ENCODE peak calls at places on chromosomes 13 and 19, in ten cellular contexts. One of them, this sample, is unnamed.

GRCh38 chr13:52713894-52714293 is 25.7 kb downstream of the CNMD start:
- DNase-seq in activated CD8-positive, alpha-beta memory T cell treated with anti-CD3 and anti-CD28 coated beads for 24 hours: no peak
- DNase-seq in progenitor cell of endocrine pancreas: no peak
- DNase-seq in fibroblast of lung: no peak
- DNase-seq in GM04504: no peak
- DNase-seq in NCI-H1417 treated with DMSO at 0.1 percent for 48 hours: no peak
- DNase-seq in iris pigment epithelial cell: no peak
- DNase-seq in mesendoderm: no peak
- DNase-seq in stimulated activated CD4-positive, alpha-beta T cell treated with anti-CD3 and anti-CD28 coated beads, Interleukin-15, amount 100 ng/mL, for 1 hour: no peak
- DNase-seq in CD8-positive, alpha-beta T cell: no peak
- DNase-seq in this sample: no peak

GRCh38 chr13:62704795-62705329 is 1289.2 kb upstream of the PCDH20 start:
- DNase-seq in activated CD8-positive, alpha-beta memory T cell treated with anti-CD3 and anti-CD28 coated beads for 24 hours: no peak
- DNase-seq in progenitor cell of endocrine pancreas: no peak
- DNase-seq in fibroblast of lung: no peak
- DNase-seq in GM04504: no peak
- DNase-seq in NCI-H1417 treated with DMSO at 0.1 percent for 48 hours: no peak
- DNase-seq in iris pigment epithelial cell: no peak
- DNase-seq in mesendoderm: no peak
- DNase-seq in stimulated activated CD4-positive, alpha-beta T cell treated with anti-CD3 and anti-CD28 coated beads, Interleukin-15, amount 100 ng/mL, for 1 hour: no peak
- DNase-seq in CD8-positive, alpha-beta T cell: no peak
- DNase-seq in this sample: no peak

GRCh38 chr19:16951529-16951928 is 62.7 kb downstream of the F2RL3 start:
- DNase-seq in activated CD8-positive, alpha-beta memory T cell treated with anti-CD3 and anti-CD28 coated beads for 24 hours: peak
- DNase-seq in progenitor cell of endocrine pancreas: no peak
- DNase-seq in fibroblast of lung: no peak
- DNase-seq in GM04504: no peak
- DNase-seq in NCI-H1417 treated with DMSO at 0.1 percent for 48 hours: no peak
- DNase-seq in iris pigment epithelial cell: no peak
- DNase-seq in mesendoderm: no peak
- DNase-seq in stimulated activated CD4-positive, alpha-beta T cell treated with anti-CD3 and anti-CD28 coated beads, Interleukin-15, amount 100 ng/mL, for 1 hour: no peak
- DNase-seq in CD8-positive, alpha-beta T cell: peak
- DNase-seq in this sample: no peak

GRCh38 chr13:79481685-79482052 is 714 bp downstream of the NDFIP2 start:
- DNase-seq in activated CD8-positive, alpha-beta memory T cell treated with anti-CD3 and anti-CD28 coated beads for 24 hours: peak
- DNase-seq in progenitor cell of endocrine pancreas: no peak
- DNase-seq in fibroblast of lung: no peak
- DNase-seq in GM04504: no peak
- DNase-seq in NCI-H1417 treated with DMSO at 0.1 percent for 48 hours: no peak
- DNase-seq in iris pigment epithelial cell: no peak
- DNase-seq in mesendoderm: no peak
- DNase-seq in stimulated activated CD4-positive, alpha-beta T cell treated with anti-CD3 and anti-CD28 coated beads, Interleukin-15, amount 100 ng/mL, for 1 hour: peak
- DNase-seq in CD8-positive, alpha-beta T cell: peak
- DNase-seq in this sample: peak

GRCh38 chr19:2578911-2579677 is 103.2 kb downstream of the GADD45B start:
- DNase-seq in activated CD8-positive, alpha-beta memory T cell treated with anti-CD3 and anti-CD28 coated beads for 24 hours: peak
- DNase-seq in progenitor cell of endocrine pancreas: peak
- DNase-seq in fibroblast of lung: peak
- DNase-seq in GM04504: peak
- DNase-seq in NCI-H1417 treated with DMSO at 0.1 percent for 48 hours: peak
- DNase-seq in iris pigment epithelial cell: peak
- DNase-seq in mesendoderm: peak
- DNase-seq in stimulated activated CD4-positive, alpha-beta T cell treated with anti-CD3 and anti-CD28 coated beads, Interleukin-15, amount 100 ng/mL, for 1 hour: peak
- DNase-seq in CD8-positive, alpha-beta T cell: peak
- DNase-seq in this sample: peak

GRCh38 chr13:83568019-83568418 is 314.3 kb downstream of the SLITRK1 start:
- DNase-seq in activated CD8-positive, alpha-beta memory T cell treated with anti-CD3 and anti-CD28 coated beads for 24 hours: no peak
- DNase-seq in progenitor cell of endocrine pancreas: no peak
- DNase-seq in fibroblast of lung: no peak
- DNase-seq in GM04504: no peak
- DNase-seq in NCI-H1417 treated with DMSO at 0.1 percent for 48 hours: no peak
- DNase-seq in iris pigment epithelial cell: no peak
- DNase-seq in mesendoderm: no peak
- DNase-seq in stimulated activated CD4-positive, alpha-beta T cell treated with anti-CD3 and anti-CD28 coated beads, Interleukin-15, amount 100 ng/mL, for 1 hour: no peak
- DNase-seq in CD8-positive, alpha-beta T cell: no peak
- DNase-seq in this sample: no peak

GRCh38 chr13:24672141-24673132 is 7.8 kb upstream of the ATP12A start:
- DNase-seq in activated CD8-positive, alpha-beta memory T cell treated with anti-CD3 and anti-CD28 coated beads for 24 hours: no peak
- DNase-seq in progenitor cell of endocrine pancreas: no peak
- DNase-seq in fibroblast of lung: no peak
- DNase-seq in GM04504: no peak
- DNase-seq in NCI-H1417 treated with DMSO at 0.1 percent for 48 hours: no peak
- DNase-seq in iris pigment epithelial cell: no peak
- DNase-seq in mesendoderm: peak
- DNase-seq in stimulated activated CD4-positive, alpha-beta T cell treated with anti-CD3 and anti-CD28 coated beads, Interleukin-15, amount 100 ng/mL, for 1 hour: no peak
- DNase-seq in CD8-positive, alpha-beta T cell: no peak
- DNase-seq in this sample: peak

GRCh38 chr19:41945135-41945766 is 13.9 kb downstream of the RABAC1 start:
- DNase-seq in activated CD8-positive, alpha-beta memory T cell treated with anti-CD3 and anti-CD28 coated beads for 24 hours: peak
- DNase-seq in progenitor cell of endocrine pancreas: no peak
- DNase-seq in fibroblast of lung: no peak
- DNase-seq in GM04504: no peak
- DNase-seq in NCI-H1417 treated with DMSO at 0.1 percent for 48 hours: no peak
- DNase-seq in iris pigment epithelial cell: no peak
- DNase-seq in mesendoderm: no peak
- DNase-seq in stimulated activated CD4-positive, alpha-beta T cell treated with anti-CD3 and anti-CD28 coated beads, Interleukin-15, amount 100 ng/mL, for 1 hour: peak
- DNase-seq in CD8-positive, alpha-beta T cell: peak
- DNase-seq in this sample: peak

GRCh38 chr19:2332341-2333026 is 4.0 kb downstream of the SPPL2B start:
- DNase-seq in activated CD8-positive, alpha-beta memory T cell treated with anti-CD3 and anti-CD28 coated beads for 24 hours: peak
- DNase-seq in progenitor cell of endocrine pancreas: no peak
- DNase-seq in fibroblast of lung: no peak
- DNase-seq in GM04504: no peak
- DNase-seq in NCI-H1417 treated with DMSO at 0.1 percent for 48 hours: no peak
- DNase-seq in iris pigment epithelial cell: no peak
- DNase-seq in mesendoderm: no peak
- DNase-seq in stimulated activated CD4-positive, alpha-beta T cell treated with anti-CD3 and anti-CD28 coated beads, Interleukin-15, amount 100 ng/mL, for 1 hour: no peak
- DNase-seq in CD8-positive, alpha-beta T cell: peak
- DNase-seq in this sample: peak

GRCh38 chr19:31139871-31140505 is 209.2 kb downstream of the TSHZ3 start:
- DNase-seq in activated CD8-positive, alpha-beta memory T cell treated with anti-CD3 and anti-CD28 coated beads for 24 hours: no peak
- DNase-seq in progenitor cell of endocrine pancreas: no peak
- DNase-seq in fibroblast of lung: peak
- DNase-seq in GM04504: no peak
- DNase-seq in NCI-H1417 treated with DMSO at 0.1 percent for 48 hours: no peak
- DNase-seq in iris pigment epithelial cell: peak
- DNase-seq in mesendoderm: no peak
- DNase-seq in stimulated activated CD4-positive, alpha-beta T cell treated with anti-CD3 and anti-CD28 coated beads, Interleukin-15, amount 100 ng/mL, for 1 hour: no peak
- DNase-seq in CD8-positive, alpha-beta T cell: no peak
- DNase-seq in this sample: no peak

GRCh38 chr19:4373601-4374441 is 26.5 kb downstream of the SH3GL1 start:
- DNase-seq in activated CD8-positive, alpha-beta memory T cell treated with anti-CD3 and anti-CD28 coated beads for 24 hours: no peak
- DNase-seq in progenitor cell of endocrine pancreas: no peak
- DNase-seq in fibroblast of lung: peak
- DNase-seq in GM04504: peak
- DNase-seq in NCI-H1417 treated with DMSO at 0.1 percent for 48 hours: no peak
- DNase-seq in iris pigment epithelial cell: no peak
- DNase-seq in mesendoderm: no peak
- DNase-seq in stimulated activated CD4-positive, alpha-beta T cell treated with anti-CD3 and anti-CD28 coated beads, Interleukin-15, amount 100 ng/mL, for 1 hour: no peak
- DNase-seq in CD8-positive, alpha-beta T cell: no peak
- DNase-seq in this sample: no peak

GRCh38 chr19:13842294-13843103 is 34.4 kb upstream of the NANOS3 start:
- DNase-seq in activated CD8-positive, alpha-beta memory T cell treated with anti-CD3 and anti-CD28 coated beads for 24 hours: peak
- DNase-seq in progenitor cell of endocrine pancreas: no peak
- DNase-seq in fibroblast of lung: peak
- DNase-seq in GM04504: no peak
- DNase-seq in NCI-H1417 treated with DMSO at 0.1 percent for 48 hours: no peak
- DNase-seq in iris pigment epithelial cell: peak
- DNase-seq in mesendoderm: peak
- DNase-seq in stimulated activated CD4-positive, alpha-beta T cell treated with anti-CD3 and anti-CD28 coated beads, Interleukin-15, amount 100 ng/mL, for 1 hour: no peak
- DNase-seq in CD8-positive, alpha-beta T cell: peak
- DNase-seq in this sample: peak

GRCh38 chr19:55095260-55096060 is 19.8 kb downstream of the EPS8L1 start:
- DNase-seq in activated CD8-positive, alpha-beta memory T cell treated with anti-CD3 and anti-CD28 coated beads for 24 hours: no peak
- DNase-seq in progenitor cell of endocrine pancreas: no peak
- DNase-seq in fibroblast of lung: no peak
- DNase-seq in GM04504: no peak
- DNase-seq in NCI-H1417 treated with DMSO at 0.1 percent for 48 hours: no peak
- DNase-seq in iris pigment epithelial cell: no peak
- DNase-seq in mesendoderm: peak
- DNase-seq in stimulated activated CD4-positive, alpha-beta T cell treated with anti-CD3 and anti-CD28 coated beads, Interleukin-15, amount 100 ng/mL, for 1 hour: no peak
- DNase-seq in CD8-positive, alpha-beta T cell: no peak
- DNase-seq in this sample: peak

GRCh38 chr13:27027086-27027667 is 144.4 kb downstream of the USP12 start:
- DNase-seq in activated CD8-positive, alpha-beta memory T cell treated with anti-CD3 and anti-CD28 coated beads for 24 hours: peak
- DNase-seq in progenitor cell of endocrine pancreas: no peak
- DNase-seq in fibroblast of lung: no peak
- DNase-seq in GM04504: no peak
- DNase-seq in NCI-H1417 treated with DMSO at 0.1 percent for 48 hours: no peak
- DNase-seq in iris pigment epithelial cell: no peak
- DNase-seq in mesendoderm: no peak
- DNase-seq in stimulated activated CD4-positive, alpha-beta T cell treated with anti-CD3 and anti-CD28 coated beads, Interleukin-15, amount 100 ng/mL, for 1 hour: no peak
- DNase-seq in CD8-positive, alpha-beta T cell: no peak
- DNase-seq in this sample: no peak

GRCh38 chr13:112930192-112930591 is 38.8 kb upstream of the MCF2L start:
- DNase-seq in activated CD8-positive, alpha-beta memory T cell treated with anti-CD3 and anti-CD28 coated beads for 24 hours: no peak
- DNase-seq in progenitor cell of endocrine pancreas: no peak
- DNase-seq in fibroblast of lung: no peak
- DNase-seq in GM04504: no peak
- DNase-seq in NCI-H1417 treated with DMSO at 0.1 percent for 48 hours: no peak
- DNase-seq in iris pigment epithelial cell: no peak
- DNase-seq in mesendoderm: no peak
- DNase-seq in stimulated activated CD4-positive, alpha-beta T cell treated with anti-CD3 and anti-CD28 coated beads, Interleukin-15, amount 100 ng/mL, for 1 hour: no peak
- DNase-seq in CD8-positive, alpha-beta T cell: no peak
- DNase-seq in this sample: no peak

GRCh38 chr19:45607071-45608029 is 5.3 kb upstream of the GPR4 start:
- DNase-seq in activated CD8-positive, alpha-beta memory T cell treated with anti-CD3 and anti-CD28 coated beads for 24 hours: peak
- DNase-seq in progenitor cell of endocrine pancreas: peak
- DNase-seq in fibroblast of lung: peak
- DNase-seq in GM04504: peak
- DNase-seq in NCI-H1417 treated with DMSO at 0.1 percent for 48 hours: no peak
- DNase-seq in iris pigment epithelial cell: peak
- DNase-seq in mesendoderm: peak
- DNase-seq in stimulated activated CD4-positive, alpha-beta T cell treated with anti-CD3 and anti-CD28 coated beads, Interleukin-15, amount 100 ng/mL, for 1 hour: peak
- DNase-seq in CD8-positive, alpha-beta T cell: peak
- DNase-seq in this sample: peak

GRCh38 chr19:14722127-14722526 is 32.3 kb downstream of the ZNF333 start:
- DNase-seq in activated CD8-positive, alpha-beta memory T cell treated with anti-CD3 and anti-CD28 coated beads for 24 hours: no peak
- DNase-seq in progenitor cell of endocrine pancreas: no peak
- DNase-seq in fibroblast of lung: no peak
- DNase-seq in GM04504: no peak
- DNase-seq in NCI-H1417 treated with DMSO at 0.1 percent for 48 hours: no peak
- DNase-seq in iris pigment epithelial cell: no peak
- DNase-seq in mesendoderm: no peak
- DNase-seq in stimulated activated CD4-positive, alpha-beta T cell treated with anti-CD3 and anti-CD28 coated beads, Interleukin-15, amount 100 ng/mL, for 1 hour: no peak
- DNase-seq in CD8-positive, alpha-beta T cell: no peak
- DNase-seq in this sample: no peak

GRCh38 chr13:60627071-60627686 is 230.2 kb downstream of the TDRD3 start:
- DNase-seq in activated CD8-positive, alpha-beta memory T cell treated with anti-CD3 and anti-CD28 coated beads for 24 hours: no peak
- DNase-seq in progenitor cell of endocrine pancreas: peak
- DNase-seq in fibroblast of lung: peak
- DNase-seq in GM04504: no peak
- DNase-seq in NCI-H1417 treated with DMSO at 0.1 percent for 48 hours: no peak
- DNase-seq in iris pigment epithelial cell: peak
- DNase-seq in mesendoderm: peak
- DNase-seq in stimulated activated CD4-positive, alpha-beta T cell treated with anti-CD3 and anti-CD28 coated beads, Interleukin-15, amount 100 ng/mL, for 1 hour: no peak
- DNase-seq in CD8-positive, alpha-beta T cell: no peak
- DNase-seq in this sample: no peak

GRCh38 chr13:113427562-113428468 is 25.5 kb downstream of the ADPRHL1 start:
- DNase-seq in activated CD8-positive, alpha-beta memory T cell treated with anti-CD3 and anti-CD28 coated beads for 24 hours: no peak
- DNase-seq in progenitor cell of endocrine pancreas: no peak
- DNase-seq in fibroblast of lung: peak
- DNase-seq in GM04504: peak
- DNase-seq in NCI-H1417 treated with DMSO at 0.1 percent for 48 hours: no peak
- DNase-seq in iris pigment epithelial cell: peak
- DNase-seq in mesendoderm: no peak
- DNase-seq in stimulated activated CD4-positive, alpha-beta T cell treated with anti-CD3 and anti-CD28 coated beads, Interleukin-15, amount 100 ng/mL, for 1 hour: no peak
- DNase-seq in CD8-positive, alpha-beta T cell: no peak
- DNase-seq in this sample: no peak

GRCh38 chr19:14563989-14564650 is 7.7 kb downstream of the NDUFB7 start:
- DNase-seq in activated CD8-positive, alpha-beta memory T cell treated with anti-CD3 and anti-CD28 coated beads for 24 hours: no peak
- DNase-seq in progenitor cell of endocrine pancreas: no peak
- DNase-seq in fibroblast of lung: no peak
- DNase-seq in GM04504: no peak
- DNase-seq in NCI-H1417 treated with DMSO at 0.1 percent for 48 hours: no peak
- DNase-seq in iris pigment epithelial cell: peak
- DNase-seq in mesendoderm: peak
- DNase-seq in stimulated activated CD4-positive, alpha-beta T cell treated with anti-CD3 and anti-CD28 coated beads, Interleukin-15, amount 100 ng/mL, for 1 hour: peak
- DNase-seq in CD8-positive, alpha-beta T cell: no peak
- DNase-seq in this sample: no peak

GRCh38 chr19:46731007-46731501 is 14.1 kb upstream of the PRKD2 start:
- DNase-seq in activated CD8-positive, alpha-beta memory T cell treated with anti-CD3 and anti-CD28 coated beads for 24 hours: no peak
- DNase-seq in progenitor cell of endocrine pancreas: no peak
- DNase-seq in fibroblast of lung: peak
- DNase-seq in GM04504: peak
- DNase-seq in NCI-H1417 treated with DMSO at 0.1 percent for 48 hours: no peak
- DNase-seq in iris pigment epithelial cell: peak
- DNase-seq in mesendoderm: peak
- DNase-seq in stimulated activated CD4-positive, alpha-beta T cell treated with anti-CD3 and anti-CD28 coated beads, Interleukin-15, amount 100 ng/mL, for 1 hour: no peak
- DNase-seq in CD8-positive, alpha-beta T cell: no peak
- DNase-seq in this sample: no peak

GRCh38 chr13:97873398-97873797 is 80.1 kb upstream of the IPO5 start:
- DNase-seq in activated CD8-positive, alpha-beta memory T cell treated with anti-CD3 and anti-CD28 coated beads for 24 hours: no peak
- DNase-seq in progenitor cell of endocrine pancreas: no peak
- DNase-seq in fibroblast of lung: no peak
- DNase-seq in GM04504: no peak
- DNase-seq in NCI-H1417 treated with DMSO at 0.1 percent for 48 hours: no peak
- DNase-seq in iris pigment epithelial cell: no peak
- DNase-seq in mesendoderm: no peak
- DNase-seq in stimulated activated CD4-positive, alpha-beta T cell treated with anti-CD3 and anti-CD28 coated beads, Interleukin-15, amount 100 ng/mL, for 1 hour: no peak
- DNase-seq in CD8-positive, alpha-beta T cell: no peak
- DNase-seq in this sample: no peak

GRCh38 chr13:80030491-80030890 is 310.4 kb downstream of the SPRY2 start:
- DNase-seq in activated CD8-positive, alpha-beta memory T cell treated with anti-CD3 and anti-CD28 coated beads for 24 hours: no peak
- DNase-seq in progenitor cell of endocrine pancreas: no peak
- DNase-seq in fibroblast of lung: no peak
- DNase-seq in GM04504: no peak
- DNase-seq in NCI-H1417 treated with DMSO at 0.1 percent for 48 hours: no peak
- DNase-seq in iris pigment epithelial cell: no peak
- DNase-seq in mesendoderm: peak
- DNase-seq in stimulated activated CD4-positive, alpha-beta T cell treated with anti-CD3 and anti-CD28 coated beads, Interleukin-15, amount 100 ng/mL, for 1 hour: no peak
- DNase-seq in CD8-positive, alpha-beta T cell: no peak
- DNase-seq in this sample: no peak

GRCh38 chr13:45102136-45102802 is 18.0 kb upstream of the GTF2F2 start:
- DNase-seq in activated CD8-positive, alpha-beta memory T cell treated with anti-CD3 and anti-CD28 coated beads for 24 hours: no peak
- DNase-seq in progenitor cell of endocrine pancreas: no peak
- DNase-seq in fibroblast of lung: no peak
- DNase-seq in GM04504: no peak
- DNase-seq in NCI-H1417 treated with DMSO at 0.1 percent for 48 hours: no peak
- DNase-seq in iris pigment epithelial cell: no peak
- DNase-seq in mesendoderm: no peak
- DNase-seq in stimulated activated CD4-positive, alpha-beta T cell treated with anti-CD3 and anti-CD28 coated beads, Interleukin-15, amount 100 ng/mL, for 1 hour: no peak
- DNase-seq in CD8-positive, alpha-beta T cell: no peak
- DNase-seq in this sample: no peak

GRCh38 chr19:46021531-46022041 is 1.3 kb downstream of the PGLYRP1 start:
- DNase-seq in activated CD8-positive, alpha-beta memory T cell treated with anti-CD3 and anti-CD28 coated beads for 24 hours: no peak
- DNase-seq in progenitor cell of endocrine pancreas: no peak
- DNase-seq in fibroblast of lung: no peak
- DNase-seq in GM04504: no peak
- DNase-seq in NCI-H1417 treated with DMSO at 0.1 percent for 48 hours: no peak
- DNase-seq in iris pigment epithelial cell: no peak
- DNase-seq in mesendoderm: peak
- DNase-seq in stimulated activated CD4-positive, alpha-beta T cell treated with anti-CD3 and anti-CD28 coated beads, Interleukin-15, amount 100 ng/mL, for 1 hour: no peak
- DNase-seq in CD8-positive, alpha-beta T cell: no peak
- DNase-seq in this sample: no peak

GRCh38 chr13:96052655-96053002 is 572 bp downstream of the UGGT2 start:
- DNase-seq in activated CD8-positive, alpha-beta memory T cell treated with anti-CD3 and anti-CD28 coated beads for 24 hours: no peak
- DNase-seq in progenitor cell of endocrine pancreas: no peak
- DNase-seq in fibroblast of lung: peak
- DNase-seq in GM04504: peak
- DNase-seq in NCI-H1417 treated with DMSO at 0.1 percent for 48 hours: no peak
- DNase-seq in iris pigment epithelial cell: peak
- DNase-seq in mesendoderm: peak
- DNase-seq in stimulated activated CD4-positive, alpha-beta T cell treated with anti-CD3 and anti-CD28 coated beads, Interleukin-15, amount 100 ng/mL, for 1 hour: no peak
- DNase-seq in CD8-positive, alpha-beta T cell: no peak
- DNase-seq in this sample: no peak

GRCh38 chr13:24651718-24652345 is 28.4 kb upstream of the ATP12A start:
- DNase-seq in activated CD8-positive, alpha-beta memory T cell treated with anti-CD3 and anti-CD28 coated beads for 24 hours: no peak
- DNase-seq in progenitor cell of endocrine pancreas: no peak
- DNase-seq in fibroblast of lung: no peak
- DNase-seq in GM04504: no peak
- DNase-seq in NCI-H1417 treated with DMSO at 0.1 percent for 48 hours: no peak
- DNase-seq in iris pigment epithelial cell: no peak
- DNase-seq in mesendoderm: no peak
- DNase-seq in stimulated activated CD4-positive, alpha-beta T cell treated with anti-CD3 and anti-CD28 coated beads, Interleukin-15, amount 100 ng/mL, for 1 hour: no peak
- DNase-seq in CD8-positive, alpha-beta T cell: no peak
- DNase-seq in this sample: no peak

GRCh38 chr19:4310247-4311121 is 6.1 kb downstream of the FSD1 start:
- DNase-seq in activated CD8-positive, alpha-beta memory T cell treated with anti-CD3 and anti-CD28 coated beads for 24 hours: no peak
- DNase-seq in progenitor cell of endocrine pancreas: no peak
- DNase-seq in fibroblast of lung: no peak
- DNase-seq in GM04504: no peak
- DNase-seq in NCI-H1417 treated with DMSO at 0.1 percent for 48 hours: no peak
- DNase-seq in iris pigment epithelial cell: no peak
- DNase-seq in mesendoderm: peak
- DNase-seq in stimulated activated CD4-positive, alpha-beta T cell treated with anti-CD3 and anti-CD28 coated beads, Interleukin-15, amount 100 ng/mL, for 1 hour: no peak
- DNase-seq in CD8-positive, alpha-beta T cell: no peak
- DNase-seq in this sample: no peak